ENCODE peak calls at places on chromosomes 12 and 14, in six cellular contexts. J, Q, Y, D, I and N are unnamed samples.

GRCh38 chr12:29510591-29511174 is 13.2 kb upstream of the OVCH1 start:
- DNase-seq in Y (no peak), J (no peak), I (no peak), D (no peak), Q (no peak), N (no peak)

GRCh38 chr12:123063535-123063934 is 83.1 kb downstream of the ARL6IP4 start:
- DNase-seq in J (no peak), Y (no peak), Q (peak), D (no peak), I (peak), N (no peak)

GRCh38 chr12:107126688-107127481 is 33.5 kb upstream of the CRY1 start:
- DNase-seq in J (no peak), I (no peak), Y (no peak), D (no peak), Q (no peak), N (no peak)

GRCh38 chr14:85254718-85255117 is 275.2 kb upstream of the FLRT2 start:
- DNase-seq in D (no peak), Y (no peak), Q (no peak), I (no peak), J (no peak), N (no peak)

GRCh38 chr12:67068773-67069450 is 200.2 kb upstream of the CAND1 start:
- DNase-seq in Y (peak), Q (peak), D (peak), J (no peak), I (peak), N (peak)

GRCh38 chr12:64181504-64182291 is 40.4 kb downstream of the KICS2 start:
- DNase-seq in J (peak), I (peak), Q (peak), D (peak), Y (no peak), N (peak)

GRCh38 chr12:101361455-101361854 is 46.1 kb downstream of the ARL1 start:
- DNase-seq in I (no peak), D (no peak), Y (no peak), Q (no peak), J (no peak), N (no peak)

GRCh38 chr14:56720703-56721426 is 89.4 kb downstream of the OTX2 start:
- DNase-seq in Q (no peak), Y (no peak), J (no peak), I (no peak), D (no peak), N (no peak)

GRCh38 chr14:36241183-36241582 is 64.7 kb upstream of the PTCSC3 start:
- DNase-seq in J (no peak), Q (no peak), I (no peak), D (no peak), Y (no peak), N (no peak)

GRCh38 chr14:95946867-95947266 is 70.2 kb downstream of the TUNAR start:
- DNase-seq in Y (no peak), Q (no peak), J (no peak), D (no peak), I (no peak), N (no peak)

GRCh38 chr14:29028973-29029582 is 262.5 kb downstream of the FOXG1 start:
- DNase-seq in I (no peak), Y (no peak), D (no peak), J (no peak), Q (peak), N (no peak)

GRCh38 chr14:60647081-60647836 is 2.0 kb downstream of the SIX1 start:
- DNase-seq in Q (peak), J (no peak), D (no peak), I (no peak), Y (no peak), N (no peak)

GRCh38 chr12:92593734-92594402 is 108.9 kb upstream of the PLEKHG7 start:
- DNase-seq in I (no peak), J (peak), D (peak), Q (no peak), Y (peak), N (no peak)

GRCh38 chr12:118357327-118358007 is 15.2 kb downstream of the TAOK3 start:
- DNase-seq in J (peak), I (no peak), Q (no peak), Y (peak), D (peak), N (no peak)

GRCh38 chr12:3247596-3248270 is 170.6 kb downstream of the TSPAN9 start:
- DNase-seq in I (no peak), J (no peak), Q (no peak), D (no peak), Y (no peak), N (no peak)

GRCh38 chr12:107760207-107760816 is 625 bp downstream of the PRDM4 start:
- DNase-seq in J (peak), Q (peak), Y (peak), D (peak), I (peak), N (peak)

GRCh38 chr12:666766-667308 is 3.6 kb upstream of the NINJ2 start:
- DNase-seq in D (no peak), Q (no peak), Y (peak), I (no peak), J (no peak), N (no peak)

GRCh38 chr12:124278389-124279101 is 16.3 kb upstream of the RFLNA start:
- DNase-seq in Q (no peak), I (no peak), D (no peak), Y (no peak), J (no peak), N (no peak)

GRCh38 chr14:85534914-85535313 is 5.0 kb downstream of the FLRT2 start:
- DNase-seq in I (no peak), D (no peak), Q (peak), J (no peak), Y (no peak), N (no peak)

GRCh38 chr12:132677492-132677891 is 9.7 kb downstream of the POLE start:
- DNase-seq in Q (no peak), J (no peak), D (no peak), I (no peak), Y (no peak), N (no peak)

GRCh38 chr14:64773046-64773445 is 68.8 kb downstream of the PLEKHG3 start:
- DNase-seq in Y (peak), I (no peak), Q (no peak), D (no peak), J (no peak), N (no peak)

GRCh38 chr12:107296681-107297086 is 203.3 kb upstream of the CRY1 start:
- DNase-seq in Q (no peak), Y (no peak), J (no peak), D (no peak), I (no peak), N (no peak)

GRCh38 chr12:46472893-46473633 is 100.5 kb upstream of the SLC38A2 start:
- DNase-seq in D (no peak), I (peak), Y (no peak), Q (no peak), J (peak), N (no peak)

GRCh38 chr14:91038439-91038838 is 22.0 kb downstream of the RPS6KA5 start:
- DNase-seq in Y (no peak), Q (no peak), I (no peak), J (no peak), D (no peak), N (no peak)

GRCh38 chr14:63174760-63175191 is 29.5 kb upstream of the RHOJ start:
- DNase-seq in J (peak), Y (no peak), I (peak), Q (peak), D (no peak), N (no peak)

GRCh38 chr14:91175296-91175695 is 61.4 kb downstream of the DGLUCY start:
- DNase-seq in Y (no peak), J (no peak), I (no peak), D (no peak), Q (no peak), N (no peak)

GRCh38 chr14:102922490-102923200 is at the start of gene AMN:
- DNase-seq in I (no peak), D (peak), Y (no peak), J (no peak), Q (no peak), N (no peak)

GRCh38 chr14:103201801-103202200 is 78.5 kb downstream of the TNFAIP2 start:
- DNase-seq in J (no peak), D (no peak), Q (no peak), Y (no peak), I (no peak), N (no peak)

GRCh38 chr12:788288-788687 is 35.9 kb downstream of the WNK1 start:
- DNase-seq in Q (no peak), Y (no peak), I (no peak), D (no peak), J (no peak), N (no peak)

GRCh38 chr12:49342914-49343731 is 3.6 kb upstream of the DNAJC22 start:
- DNase-seq in D (no peak), I (no peak), Y (no peak), Q (no peak), J (no peak), N (no peak)

GRCh38 chr14:90522585-90523191 is 125.9 kb downstream of the CALM1 start:
- DNase-seq in Q (no peak), D (peak), I (no peak), Y (no peak), J (peak), N (peak)

GRCh38 chr12:49019435-49020317 is 1.1 kb upstream of the PRKAG1 start:
- DNase-seq in Q (no peak), D (peak), I (peak), J (no peak), Y (peak), N (no peak)

DNA sequence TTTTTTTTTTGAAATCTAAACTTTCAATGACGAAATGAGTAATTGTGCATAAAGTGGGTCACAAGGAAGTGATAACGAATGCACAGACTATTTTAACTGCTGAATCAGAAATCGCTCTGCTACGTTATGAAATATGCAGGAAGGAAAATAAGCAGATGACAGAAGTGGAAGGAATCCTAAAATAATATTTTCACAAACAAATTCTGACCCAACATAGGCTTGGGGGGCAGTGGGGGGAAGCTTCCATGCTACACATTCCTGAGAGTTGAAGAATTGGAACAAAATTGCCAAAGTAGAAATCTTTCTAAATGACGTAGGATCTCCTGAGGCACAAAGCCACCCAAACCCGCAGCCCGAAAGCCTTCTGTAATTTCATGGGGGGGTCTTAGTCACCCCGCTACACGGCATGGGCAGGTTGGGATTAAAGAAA is 89.7 kb downstream of the ARF6 start:
- DNase-seq in I (no peak), J (no peak), D (no peak), Q (no peak), Y (no peak), N (no peak)
- H3K4me3 ChIP-seq in I (no peak), J (peak), D (no peak), Q (no peak), Y (no peak), N (no peak)

GRCh38 chr12:79161249-79161934 is 296.8 kb downstream of the SYT1 start:
- DNase-seq in Q (no peak), Y (no peak), D (no peak), I (no peak), J (no peak), N (no peak)

GRCh38 chr12:79156846-79157463 is 292.4 kb downstream of the SYT1 start:
- DNase-seq in Q (no peak), J (no peak), D (no peak), Y (no peak), I (no peak), N (no peak)

GRCh38 chr12:79151956-79152355 is 287.4 kb downstream of the SYT1 start:
- DNase-seq in I (no peak), Y (no peak), J (no peak), D (no peak), Q (no peak), N (no peak)

DNA sequence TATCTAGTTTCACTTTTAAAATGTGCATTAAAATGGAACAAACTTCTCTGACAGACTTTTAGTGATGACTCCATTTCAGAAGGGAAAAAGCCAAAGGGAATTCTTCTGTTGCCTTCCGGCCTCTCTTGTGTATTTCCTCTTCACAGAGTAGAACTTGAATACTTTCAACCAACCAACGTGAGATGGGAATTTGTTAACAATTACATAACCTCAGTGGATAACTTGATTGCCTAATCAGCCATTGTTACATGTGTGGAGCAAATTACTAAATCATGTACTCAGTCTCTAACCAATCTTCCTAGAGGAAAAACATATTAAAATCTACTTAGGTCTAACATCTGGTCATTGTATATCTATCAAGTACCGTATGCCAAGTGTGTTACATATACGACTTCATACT is 291.1 kb downstream of the SYT1 start:
- DNase-seq in I (no peak), Q (no peak), D (no peak), J (no peak), Y (no peak), N (no peak)
- H3K4me3 ChIP-seq in I (no peak), Q (no peak), D (no peak), J (no peak), Y (no peak), N (no peak)

GRCh38 chr14:99564256-99564902 is 39.6 kb downstream of the CCDC85C start:
- DNase-seq in Y (no peak), Q (no peak), J (peak), D (no peak), I (peak), N (peak)
- H3K4me3 ChIP-seq in Y (no peak), Q (no peak), J (no peak), D (no peak), I (no peak), N (no peak)

GRCh38 chr14:105660816-105661531 is 134.6 kb downstream of the TMEM121 start:
- DNase-seq in D (no peak), Y (no peak), Q (no peak), J (no peak), I (no peak), N (no peak)

GRCh38 chr14:105664691-105665090 is 138.3 kb downstream of the TMEM121 start:
- DNase-seq in D (no peak), Y (peak), J (no peak), I (no peak), Q (no peak), N (no peak)

GRCh38 chr14:105665951-105666277 is 139.5 kb downstream of the TMEM121 start:
- DNase-seq in I (no peak), Y (peak), D (no peak), J (no peak), Q (no peak), N (no peak)

GRCh38 chr14:105666420-105666819 is 140.0 kb downstream of the TMEM121 start:
- DNase-seq in Y (peak), D (no peak), J (no peak), Q (no peak), I (no peak), N (no peak)

GRCh38 chr14:105665247-105665950 is 139.0 kb downstream of the TMEM121 start:
- DNase-seq in J (no peak), I (no peak), D (no peak), Q (no peak), Y (peak), N (no peak)
- H3K4me3 ChIP-seq in J (no peak), I (no peak), D (no peak), Q (peak), Y (no peak), N (no peak)

GRCh38 chr14:88420187-88420586 is 34.7 kb downstream of the SPATA7 start:
- DNase-seq in D (no peak), I (no peak), J (no peak), Y (no peak), Q (no peak), N (no peak)
- H3K4me3 ChIP-seq in D (no peak), I (no peak), J (no peak), Y (no peak), Q (no peak), N (no peak)

GRCh38 chr12:27619308-27619707 is 76.9 kb upstream of the REP15 start:
- DNase-seq in I (no peak), Y (no peak), Q (no peak), D (no peak), J (no peak), N (no peak)
- H3K4me3 ChIP-seq in I (no peak), Y (no peak), Q (no peak), D (no peak), J (no peak), N (no peak)

GRCh38 chr14:67442139-67442906 is 30.4 kb upstream of the PLEK2 start:
- DNase-seq in J (no peak), I (no peak), Q (no peak), D (no peak), Y (no peak), N (no peak)

GRCh38 chr14:67441672-67442071 is 29.7 kb upstream of the PLEK2 start:
- DNase-seq in I (no peak), Q (no peak), J (no peak), D (no peak), Y (no peak), N (no peak)

GRCh38 chr14:67438969-67439368 is 27.0 kb upstream of the PLEK2 start:
- DNase-seq in D (no peak), Y (no peak), J (no peak), I (no peak), Q (no peak), N (no peak)

GRCh38 chr14:67444395-67444794 is 32.4 kb upstream of the PLEK2 start:
- DNase-seq in I (no peak), D (no peak), Y (no peak), Q (no peak), J (no peak), N (no peak)

GRCh38 chr14:67440513-67440912 is 28.5 kb upstream of the PLEK2 start:
- DNase-seq in Y (no peak), Q (no peak), I (no peak), J (no peak), D (peak), N (no peak)
- H3K4me3 ChIP-seq in Y (no peak), Q (no peak), I (no peak), J (no peak), D (no peak), N (no peak)